ENCODE peak calls at places on chromosomes 12 and 14, in seven cellular contexts. One of them, this sample, is unnamed.

GRCh38 chr12:43728117-43728516 is 30.5 kb downstream of the PUS7L start:
- DNase-seq in aorta: no peak
- DNase-seq in tibial artery: no peak
- DNase-seq in cardiac muscle cell: no peak
- DNase-seq in HepG2: no peak
- DNase-seq in CD4-positive, CD25-positive, alpha-beta regulatory T cell: no peak
- DNase-seq in lower lobe of right lung: no peak
- DNase-seq in this sample: no peak

GRCh38 chr12:56271031-56271430 is 4.3 kb downstream of the COQ10A start:
- DNase-seq in CD4-positive, CD25-positive, alpha-beta regulatory T cell: no peak
- DNase-seq in lower lobe of right lung: no peak
- DNase-seq in aorta: no peak
- DNase-seq in HepG2: no peak
- DNase-seq in tibial artery: no peak
- DNase-seq in cardiac muscle cell: peak; percentile 89
- DNase-seq in this sample: no peak

GRCh38 chr12:92139634-92140555 is 5.8 kb downstream of the BTG1 start:
- DNase-seq in HepG2: no peak
- DNase-seq in cardiac muscle cell: no peak
- DNase-seq in lower lobe of right lung: no peak
- DNase-seq in aorta: no peak
- DNase-seq in CD4-positive, CD25-positive, alpha-beta regulatory T cell: no peak
- DNase-seq in tibial artery: no peak
- DNase-seq in this sample: no peak

GRCh38 chr12:96237465-96238077 is 43.4 kb downstream of the ELK3 start:
- DNase-seq in HepG2: no peak
- DNase-seq in CD4-positive, CD25-positive, alpha-beta regulatory T cell: no peak
- DNase-seq in tibial artery: peak; percentile 87
- DNase-seq in cardiac muscle cell: no peak
- DNase-seq in lower lobe of right lung: no peak
- DNase-seq in aorta: peak; percentile 83
- DNase-seq in this sample: peak; percentile 75

GRCh38 chr14:106039400-106039799 is 513.0 kb downstream of the TMEM121 start:
- DNase-seq in cardiac muscle cell: no peak
- DNase-seq in lower lobe of right lung: peak; percentile 65
- DNase-seq in tibial artery: no peak
- DNase-seq in CD4-positive, CD25-positive, alpha-beta regulatory T cell: peak; percentile 2
- DNase-seq in aorta: no peak
- DNase-seq in HepG2: no peak
- DNase-seq in this sample: peak; percentile 55

GRCh38 chr12:124563809-124564208 is 3.6 kb downstream of the NCOR2 start:
- DNase-seq in aorta: no peak
- DNase-seq in lower lobe of right lung: no peak
- DNase-seq in CD4-positive, CD25-positive, alpha-beta regulatory T cell: no peak
- DNase-seq in HepG2: no peak
- DNase-seq in cardiac muscle cell: no peak
- DNase-seq in tibial artery: no peak
- DNase-seq in this sample: no peak

GRCh38 chr12:84079621-84080020 is 833.0 kb downstream of the SLC6A15 start:
- DNase-seq in aorta: no peak
- DNase-seq in tibial artery: no peak
- DNase-seq in CD4-positive, CD25-positive, alpha-beta regulatory T cell: no peak
- DNase-seq in lower lobe of right lung: no peak
- DNase-seq in HepG2: no peak
- DNase-seq in cardiac muscle cell: no peak
- DNase-seq in this sample: no peak

GRCh38 chr14:75046899-75047298 is 4.4 kb downstream of the MLH3 start:
- DNase-seq in lower lobe of right lung: no peak
- DNase-seq in CD4-positive, CD25-positive, alpha-beta regulatory T cell: no peak
- DNase-seq in tibial artery: no peak
- DNase-seq in HepG2: no peak
- DNase-seq in aorta: no peak
- DNase-seq in cardiac muscle cell: no peak
- DNase-seq in this sample: no peak

GRCh38 chr12:101298426-101298825 is 18.5 kb downstream of the UTP20 start:
- DNase-seq in cardiac muscle cell: no peak
- DNase-seq in aorta: no peak
- DNase-seq in HepG2: no peak
- DNase-seq in CD4-positive, CD25-positive, alpha-beta regulatory T cell: no peak
- DNase-seq in tibial artery: no peak
- DNase-seq in lower lobe of right lung: no peak
- DNase-seq in this sample: no peak

GRCh38 chr12:53063708-53064612 is 14.1 kb downstream of the TNS2 start:
- DNase-seq in tibial artery: peak; percentile 89
- DNase-seq in CD4-positive, CD25-positive, alpha-beta regulatory T cell: no peak
- DNase-seq in cardiac muscle cell: no peak
- DNase-seq in HepG2: no peak
- DNase-seq in lower lobe of right lung: no peak
- DNase-seq in aorta: peak; percentile 77
- DNase-seq in this sample: peak; percentile 86
- H3K4me3 ChIP-seq in tibial artery: no peak overlapping the region
- H3K4me3 ChIP-seq in CD4-positive, CD25-positive, alpha-beta regulatory T cell: no peak overlapping the region
- H3K4me3 ChIP-seq in cardiac muscle cell: no peak overlapping the region
- H3K4me3 ChIP-seq in HepG2: no peak overlapping the region
- H3K4me3 ChIP-seq in lower lobe of right lung: no peak overlapping the region
- H3K4me3 ChIP-seq in aorta: no peak overlapping the region
- H3K4me3 ChIP-seq in this sample: no peak overlapping the region

GRCh38 chr14:29810657-29811056 is 117.0 kb downstream of the PRKD1 start:
- DNase-seq in cardiac muscle cell: no peak
- DNase-seq in aorta: no peak
- DNase-seq in lower lobe of right lung: no peak
- DNase-seq in tibial artery: no peak
- DNase-seq in CD4-positive, CD25-positive, alpha-beta regulatory T cell: no peak
- DNase-seq in HepG2: no peak
- DNase-seq in this sample: no peak
- H3K9me3 ChIP-seq in cardiac muscle cell: no peaks in the 10 kb centered on the region
- H3K9me3 ChIP-seq in aorta: no peaks in the 10 kb centered on the region
- H3K9me3 ChIP-seq in lower lobe of right lung: no peaks in the 10 kb centered on the region
- H3K9me3 ChIP-seq in tibial artery: no peaks in the 10 kb centered on the region
- H3K9me3 ChIP-seq in CD4-positive, CD25-positive, alpha-beta regulatory T cell: no peaks in the 10 kb centered on the region
- H3K9me3 ChIP-seq in HepG2: peaks cover 99% of the 10 kb centered on the region
- H3K9me3 ChIP-seq in this sample: no peaks in the 10 kb centered on the region

GRCh38 chr12:10016881-10017280 is 6.5 kb downstream of the CLEC12B start:
- DNase-seq in aorta: no peak
- DNase-seq in tibial artery: no peak
- DNase-seq in HepG2: no peak
- DNase-seq in cardiac muscle cell: no peak
- DNase-seq in lower lobe of right lung: no peak
- DNase-seq in CD4-positive, CD25-positive, alpha-beta regulatory T cell: no peak
- DNase-seq in this sample: no peak
- H3K27ac ChIP-seq in aorta: no peak overlapping the region
- H3K27ac ChIP-seq in tibial artery: no peak overlapping the region
- H3K27ac ChIP-seq in HepG2: no peak overlapping the region
- H3K27ac ChIP-seq in cardiac muscle cell: no peak overlapping the region
- H3K27ac ChIP-seq in lower lobe of right lung: no peak overlapping the region
- H3K27ac ChIP-seq in CD4-positive, CD25-positive, alpha-beta regulatory T cell: no peak overlapping the region
- H3K27ac ChIP-seq in this sample: no peak overlapping the region

GRCh38 chr12:14776236-14776959 is 26.9 kb downstream of the WBP11 start:
- DNase-seq in lower lobe of right lung: no peak
- DNase-seq in tibial artery: no peak
- DNase-seq in cardiac muscle cell: no peak
- DNase-seq in aorta: no peak
- DNase-seq in HepG2: no peak
- DNase-seq in CD4-positive, CD25-positive, alpha-beta regulatory T cell: no peak
- DNase-seq in this sample: no peak
- H3K4me3 ChIP-seq in lower lobe of right lung: peak overlapping the region; percentile 75
- H3K4me3 ChIP-seq in tibial artery: peak overlapping the region; percentile 89
- H3K4me3 ChIP-seq in cardiac muscle cell: no peak overlapping the region
- H3K4me3 ChIP-seq in aorta: peak overlapping the region; percentile 45
- H3K4me3 ChIP-seq in HepG2: no peak overlapping the region
- H3K4me3 ChIP-seq in CD4-positive, CD25-positive, alpha-beta regulatory T cell: no peak overlapping the region
- H3K4me3 ChIP-seq in this sample: peak overlapping the region; percentile 57

GRCh38 chr12:133202493-133203343 is 21.4 kb downstream of the ZNF268 start:
- DNase-seq in aorta: no peak
- DNase-seq in tibial artery: no peak
- DNase-seq in CD4-positive, CD25-positive, alpha-beta regulatory T cell: no peak
- DNase-seq in HepG2: no peak
- DNase-seq in lower lobe of right lung: no peak
- DNase-seq in cardiac muscle cell: no peak
- DNase-seq in this sample: no peak
- H3K9me3 ChIP-seq in aorta: peaks cover 20% of the 10 kb centered on the region
- H3K9me3 ChIP-seq in tibial artery: peaks cover 43% of the 10 kb centered on the region
- H3K9me3 ChIP-seq in CD4-positive, CD25-positive, alpha-beta regulatory T cell: peaks cover 80% of the 10 kb centered on the region
- H3K9me3 ChIP-seq in HepG2: peaks cover 74% of the 10 kb centered on the region
- H3K9me3 ChIP-seq in lower lobe of right lung: peaks cover 81% of the 10 kb centered on the region
- H3K9me3 ChIP-seq in cardiac muscle cell: peaks cover 33% of the 10 kb centered on the region
- H3K9me3 ChIP-seq in this sample: peaks cover 20% of the 10 kb centered on the region

GRCh38 chr12:114680498-114681148 is 3.4 kb downstream of the TBX3 start:
- DNase-seq in lower lobe of right lung: no peak
- DNase-seq in CD4-positive, CD25-positive, alpha-beta regulatory T cell: no peak
- DNase-seq in tibial artery: no peak
- DNase-seq in cardiac muscle cell: no peak
- DNase-seq in aorta: no peak
- DNase-seq in HepG2: no peak
- DNase-seq in this sample: no peak
- H3K27ac ChIP-seq in lower lobe of right lung: peak overlapping the region; percentile 90
- H3K27ac ChIP-seq in CD4-positive, CD25-positive, alpha-beta regulatory T cell: no peak overlapping the region
- H3K27ac ChIP-seq in tibial artery: no peak overlapping the region
- H3K27ac ChIP-seq in cardiac muscle cell: no peak overlapping the region
- H3K27ac ChIP-seq in aorta: no peak overlapping the region
- H3K27ac ChIP-seq in HepG2: peak overlapping the region; percentile 96
- H3K27ac ChIP-seq in this sample: no peak overlapping the region

GRCh38 chr12:122870163-122870842 is 25.6 kb downstream of the VPS37B start:
- DNase-seq in HepG2: no peak
- DNase-seq in tibial artery: no peak
- DNase-seq in aorta: no peak
- DNase-seq in lower lobe of right lung: no peak
- DNase-seq in cardiac muscle cell: no peak
- DNase-seq in CD4-positive, CD25-positive, alpha-beta regulatory T cell: no peak
- DNase-seq in this sample: peak; percentile 41
- H3K4me3 ChIP-seq in HepG2: no peak overlapping the region
- H3K4me3 ChIP-seq in tibial artery: no peak overlapping the region
- H3K4me3 ChIP-seq in aorta: no peak overlapping the region
- H3K4me3 ChIP-seq in lower lobe of right lung: peak overlapping the region; percentile 39
- H3K4me3 ChIP-seq in cardiac muscle cell: no peak overlapping the region
- H3K4me3 ChIP-seq in CD4-positive, CD25-positive, alpha-beta regulatory T cell: no peak overlapping the region
- H3K4me3 ChIP-seq in this sample: no peak overlapping the region

GRCh38 chr12:34547276-34547675 is 525.0 kb downstream of the ALG10 start:
- DNase-seq in cardiac muscle cell: no peak
- DNase-seq in HepG2: no peak
- DNase-seq in aorta: no peak
- DNase-seq in lower lobe of right lung: no peak
- DNase-seq in tibial artery: no peak
- DNase-seq in CD4-positive, CD25-positive, alpha-beta regulatory T cell: no peak
- DNase-seq in this sample: no peak
- H3K9me3 ChIP-seq in cardiac muscle cell: no peaks in the 10 kb centered on the region
- H3K9me3 ChIP-seq in HepG2: peaks cover 100% of the 10 kb centered on the region
- H3K9me3 ChIP-seq in aorta: no peaks in the 10 kb centered on the region
- H3K9me3 ChIP-seq in lower lobe of right lung: peaks cover 95% of the 10 kb centered on the region
- H3K9me3 ChIP-seq in tibial artery: peaks cover 4% of the 10 kb centered on the region
- H3K9me3 ChIP-seq in CD4-positive, CD25-positive, alpha-beta regulatory T cell: peaks cover 47% of the 10 kb centered on the region
- H3K9me3 ChIP-seq in this sample: no peaks in the 10 kb centered on the region

DNA sequence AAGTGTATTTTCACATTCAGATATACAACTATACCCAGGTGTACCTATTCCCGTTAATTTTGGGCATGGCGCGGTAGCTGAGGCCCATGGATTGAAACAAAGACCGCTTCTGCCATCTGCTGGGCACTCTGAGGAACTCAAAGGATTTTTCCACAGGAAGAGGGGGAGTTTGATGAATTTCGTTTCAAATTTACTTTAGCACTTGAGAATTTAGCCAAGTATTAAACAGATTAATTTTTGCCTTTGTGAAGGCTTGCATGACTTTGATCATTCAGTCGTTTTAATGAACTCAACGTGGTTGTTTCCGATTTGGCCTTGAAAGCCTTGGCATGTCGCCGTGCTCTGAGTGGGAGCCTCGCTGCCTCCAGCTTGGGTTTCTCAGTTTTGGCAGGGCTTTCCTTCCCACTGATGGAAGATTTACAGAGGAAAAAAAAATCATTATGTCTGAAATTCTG is 153.2 kb upstream of the DDHD1 start:
- DNase-seq in tibial artery: peak; percentile 48
- DNase-seq in lower lobe of right lung: no peak
- DNase-seq in cardiac muscle cell: peak; percentile 59
- DNase-seq in aorta: peak; percentile 71
- DNase-seq in CD4-positive, CD25-positive, alpha-beta regulatory T cell: no peak
- DNase-seq in HepG2: peak; percentile 19
- DNase-seq in this sample: peak; percentile 82
- H3K27ac ChIP-seq in tibial artery: peak overlapping the region; percentile 37
- H3K27ac ChIP-seq in lower lobe of right lung: peak overlapping the region; percentile 44
- H3K27ac ChIP-seq in cardiac muscle cell: no peak overlapping the region
- H3K27ac ChIP-seq in aorta: no peak overlapping the region
- H3K27ac ChIP-seq in CD4-positive, CD25-positive, alpha-beta regulatory T cell: no peak overlapping the region
- H3K27ac ChIP-seq in HepG2: no peak overlapping the region
- H3K27ac ChIP-seq in this sample: no peak overlapping the region

GRCh38 chr14:21191809-21192446 is 36.1 kb upstream of the OR5AU1 start:
- DNase-seq in CD4-positive, CD25-positive, alpha-beta regulatory T cell: peak; percentile 57
- DNase-seq in lower lobe of right lung: peak; percentile 92
- DNase-seq in aorta: peak; percentile 80
- DNase-seq in tibial artery: peak; percentile 55
- DNase-seq in HepG2: peak; percentile 77
- DNase-seq in cardiac muscle cell: peak; percentile 82
- DNase-seq in this sample: peak; percentile 95
- H3K4me3 ChIP-seq in CD4-positive, CD25-positive, alpha-beta regulatory T cell: peak overlapping the region; percentile 53
- H3K4me3 ChIP-seq in lower lobe of right lung: peak overlapping the region; percentile 49
- H3K4me3 ChIP-seq in aorta: no peak overlapping the region
- H3K4me3 ChIP-seq in tibial artery: peak overlapping the region; percentile 32
- H3K4me3 ChIP-seq in HepG2: peak overlapping the region; percentile 78
- H3K4me3 ChIP-seq in cardiac muscle cell: no peak overlapping the region
- H3K4me3 ChIP-seq in this sample: peak overlapping the region; percentile 40